ENCODE peak calls at places on chromosome 16, in six cellular contexts. O is stimulated activated CD4-positive, alpha-beta T cell treated with anti-CD3 and anti-CD28 coated beads, Interleukin-1b, Interleukin-23, amount 100 ng/mL, for 1 hour; W is epithelial cell of esophagus; F is HEK293T; Y is activated CD4-positive, alpha-beta T cell treated with anti-CD3 and anti-CD28 coated beads for 48 hours; C is A673. P is an unnamed sample.

GRCh38 chr16:9296273-9296593 is 204.8 kb downstream of the HAPSTR1 start:
- DNase-seq in O (no peak), W (no peak), F (no peak), Y (no peak), C (no peak), P (no peak)

GRCh38 chr16:2526135-2526534 is 5.1 kb downstream of the CEMP1 start:
- DNase-seq in O (no peak), W (no peak), F (no peak), Y (no peak), C (no peak), P (no peak)

GRCh38 chr16:23131841-23132576 is 17.2 kb downstream of the USP31 start:
- DNase-seq in O (no peak), W (no peak), F (no peak), Y (no peak), C (no peak), P (no peak)

GRCh38 chr16:851871-852270 is 51.3 kb upstream of the GNG13 start:
- DNase-seq in O (no peak), W (no peak), F (no peak), Y (no peak), C (no peak), P (no peak)

GRCh38 chr16:30660424-30661251 is 2.4 kb downstream of the FBRS start:
- DNase-seq in O (peak), W (peak), F (no peak), Y (peak), C (no peak), P (no peak)

GRCh38 chr16:11258553-11259287 is 2.7 kb upstream of the SOCS1 start:
- DNase-seq in O (no peak), W (no peak), F (no peak), Y (peak), C (no peak), P (no peak)

GRCh38 chr16:79589495-79590134 is 10.9 kb downstream of the MAF start:
- DNase-seq in O (no peak), W (no peak), F (no peak), Y (no peak), C (no peak), P (no peak)

GRCh38 chr16:89687092-89687940 is 827 bp downstream of the CDK10 start:
- DNase-seq in O (no peak), W (peak), F (no peak), Y (peak), C (no peak), P (peak)

GRCh38 chr16:21590287-21590686 is 9.1 kb upstream of the METTL9 start:
- DNase-seq in O (no peak), W (peak), F (no peak), Y (no peak), C (no peak), P (no peak)

GRCh38 chr16:2243031-2243528 is 6.8 kb downstream of the DNASE1L2 start:
- DNase-seq in O (no peak), W (no peak), F (no peak), Y (no peak), C (no peak), P (peak)

GRCh38 chr16:65070831-65071230 is 51.0 kb downstream of the CDH11 start:
- DNase-seq in O (no peak), W (peak), F (no peak), Y (no peak), C (peak), P (peak)

GRCh38 chr16:12067714-12068401 is 91.3 kb downstream of the SNX29 start:
- DNase-seq in O (no peak), W (peak), F (peak), Y (peak), C (peak), P (peak)

GRCh38 chr16:48277158-48277557 is 29.8 kb upstream of the ABCC11 start:
- DNase-seq in O (no peak), W (peak), F (peak), Y (no peak), C (no peak), P (no peak)

GRCh38 chr16:29849505-29849904 is 13.5 kb downstream of the CDIPT start:
- DNase-seq in O (no peak), W (no peak), F (no peak), Y (no peak), C (peak), P (no peak)

GRCh38 chr16:67833418-67834241 is 8.5 kb upstream of the THAP11 start:
- DNase-seq in O (peak), W (peak), F (peak), Y (peak), C (peak), P (peak)

GRCh38 chr16:56994311-56994710 is 5.0 kb downstream of the NLRC5 start:
- DNase-seq in O (no peak), W (no peak), F (no peak), Y (no peak), C (no peak), P (no peak)

P was measured in erythroblast.